ENCODE peak calls at places on chromosomes 6 and 20, in nine cellular contexts. One of them, this sample, is unnamed.

GRCh38 chr6:128725271-128726233 is 157.4 kb upstream of the LAMA2 start:
- DNase-seq in astrocyte of the spinal cord: peak
- DNase-seq in mesendoderm: peak
- DNase-seq in stimulated activated CD4-positive, alpha-beta T cell treated with anti-CD3 and anti-CD28 coated beads, TNF-alpha, amount 100 ng/mL, for 1 hour: no peak
- DNase-seq in effector CD8-positive, alpha-beta T cell: no peak
- DNase-seq in H4: peak
- DNase-seq in occipital lobe: no peak
- DNase-seq in skeletal muscle cell: peak
- DNase-seq in caudate nucleus: no peak
- DNase-seq in this sample: peak

GRCh38 chr6:140774080-140774505 is 1358.6 kb upstream of the GJE1 start:
- DNase-seq in mesendoderm: peak
- DNase-seq in stimulated activated CD4-positive, alpha-beta T cell treated with anti-CD3 and anti-CD28 coated beads, TNF-alpha, amount 100 ng/mL, for 1 hour: no peak
- DNase-seq in skeletal muscle cell: peak
- DNase-seq in effector CD8-positive, alpha-beta T cell: no peak
- DNase-seq in H4: peak
- DNase-seq in occipital lobe: no peak
- DNase-seq in astrocyte of the spinal cord: peak
- DNase-seq in caudate nucleus: no peak
- DNase-seq in this sample: peak

GRCh38 chr6:122207794-122208193 is 191.7 kb upstream of the HSF2 start:
- DNase-seq in effector CD8-positive, alpha-beta T cell: no peak
- DNase-seq in mesendoderm: no peak
- DNase-seq in H4: no peak
- DNase-seq in astrocyte of the spinal cord: peak
- DNase-seq in caudate nucleus: no peak
- DNase-seq in skeletal muscle cell: no peak
- DNase-seq in stimulated activated CD4-positive, alpha-beta T cell treated with anti-CD3 and anti-CD28 coated beads, TNF-alpha, amount 100 ng/mL, for 1 hour: no peak
- DNase-seq in occipital lobe: no peak
- DNase-seq in this sample: peak

GRCh38 chr20:58393299-58393698 is 4.3 kb downstream of the VAPB start:
- DNase-seq in stimulated activated CD4-positive, alpha-beta T cell treated with anti-CD3 and anti-CD28 coated beads, TNF-alpha, amount 100 ng/mL, for 1 hour: no peak
- DNase-seq in caudate nucleus: no peak
- DNase-seq in astrocyte of the spinal cord: peak
- DNase-seq in skeletal muscle cell: no peak
- DNase-seq in effector CD8-positive, alpha-beta T cell: no peak
- DNase-seq in occipital lobe: no peak
- DNase-seq in mesendoderm: no peak
- DNase-seq in H4: no peak
- DNase-seq in this sample: no peak

GRCh38 chr20:58478141-58478805 is 36.9 kb downstream of the APCDD1L start:
- DNase-seq in skeletal muscle cell: no peak
- DNase-seq in stimulated activated CD4-positive, alpha-beta T cell treated with anti-CD3 and anti-CD28 coated beads, TNF-alpha, amount 100 ng/mL, for 1 hour: no peak
- DNase-seq in astrocyte of the spinal cord: no peak
- DNase-seq in effector CD8-positive, alpha-beta T cell: no peak
- DNase-seq in caudate nucleus: no peak
- DNase-seq in mesendoderm: no peak
- DNase-seq in occipital lobe: no peak
- DNase-seq in H4: no peak
- DNase-seq in this sample: no peak

GRCh38 chr20:9503530-9504251 is 10.7 kb upstream of the LAMP5 start:
- DNase-seq in occipital lobe: no peak
- DNase-seq in stimulated activated CD4-positive, alpha-beta T cell treated with anti-CD3 and anti-CD28 coated beads, TNF-alpha, amount 100 ng/mL, for 1 hour: no peak
- DNase-seq in caudate nucleus: no peak
- DNase-seq in mesendoderm: peak
- DNase-seq in astrocyte of the spinal cord: peak
- DNase-seq in H4: peak
- DNase-seq in skeletal muscle cell: no peak
- DNase-seq in effector CD8-positive, alpha-beta T cell: no peak
- DNase-seq in this sample: no peak

GRCh38 chr20:60750909-60751308 is 501.2 kb upstream of the CDH4 start:
- DNase-seq in H4: no peak
- DNase-seq in stimulated activated CD4-positive, alpha-beta T cell treated with anti-CD3 and anti-CD28 coated beads, TNF-alpha, amount 100 ng/mL, for 1 hour: no peak
- DNase-seq in caudate nucleus: peak
- DNase-seq in skeletal muscle cell: no peak
- DNase-seq in occipital lobe: no peak
- DNase-seq in effector CD8-positive, alpha-beta T cell: no peak
- DNase-seq in astrocyte of the spinal cord: no peak
- DNase-seq in mesendoderm: no peak
- DNase-seq in this sample: no peak

GRCh38 chr6:76792394-76792793 is 670.9 kb downstream of the HTR1B start:
- DNase-seq in stimulated activated CD4-positive, alpha-beta T cell treated with anti-CD3 and anti-CD28 coated beads, TNF-alpha, amount 100 ng/mL, for 1 hour: no peak
- DNase-seq in effector CD8-positive, alpha-beta T cell: no peak
- DNase-seq in H4: no peak
- DNase-seq in astrocyte of the spinal cord: no peak
- DNase-seq in skeletal muscle cell: peak
- DNase-seq in caudate nucleus: no peak
- DNase-seq in occipital lobe: no peak
- DNase-seq in mesendoderm: no peak
- DNase-seq in this sample: peak

GRCh38 chr6:137240168-137240567 is 21.0 kb upstream of the IFNGR1 start:
- DNase-seq in occipital lobe: no peak
- DNase-seq in caudate nucleus: no peak
- DNase-seq in stimulated activated CD4-positive, alpha-beta T cell treated with anti-CD3 and anti-CD28 coated beads, TNF-alpha, amount 100 ng/mL, for 1 hour: no peak
- DNase-seq in H4: peak
- DNase-seq in astrocyte of the spinal cord: peak
- DNase-seq in mesendoderm: no peak
- DNase-seq in skeletal muscle cell: peak
- DNase-seq in effector CD8-positive, alpha-beta T cell: no peak
- DNase-seq in this sample: peak

GRCh38 chr6:170037541-170038250 is 253.2 kb downstream of the DLL1 start:
- DNase-seq in skeletal muscle cell: no peak
- DNase-seq in H4: peak
- DNase-seq in effector CD8-positive, alpha-beta T cell: no peak
- DNase-seq in astrocyte of the spinal cord: no peak
- DNase-seq in caudate nucleus: no peak
- DNase-seq in occipital lobe: no peak
- DNase-seq in stimulated activated CD4-positive, alpha-beta T cell treated with anti-CD3 and anti-CD28 coated beads, TNF-alpha, amount 100 ng/mL, for 1 hour: no peak
- DNase-seq in mesendoderm: peak
- DNase-seq in this sample: no peak

GRCh38 chr6:2715737-2716136 is 35.0 kb downstream of the MYLK4 start:
- DNase-seq in occipital lobe: no peak
- DNase-seq in astrocyte of the spinal cord: no peak
- DNase-seq in stimulated activated CD4-positive, alpha-beta T cell treated with anti-CD3 and anti-CD28 coated beads, TNF-alpha, amount 100 ng/mL, for 1 hour: no peak
- DNase-seq in effector CD8-positive, alpha-beta T cell: no peak
- DNase-seq in skeletal muscle cell: no peak
- DNase-seq in caudate nucleus: no peak
- DNase-seq in H4: no peak
- DNase-seq in mesendoderm: no peak
- DNase-seq in this sample: no peak